ENCODE peak calls at places on chromosomes 1 and 21, in four cellular contexts. O is T-cell, V is Caco-2, K is esophagus squamous epithelium. F is an unnamed sample.

GRCh38 chr1:210653771-210654170 is 325.1 kb downstream of the HHAT start:
- DNase-seq in O (no peak), V (no peak), K (no peak), F (no peak)

GRCh38 chr1:94646151-94646643 is 104.6 kb upstream of the F3 start:
- DNase-seq in O (no peak), V (no peak), K (no peak), F (no peak)

GRCh38 chr1:6035265-6035664 is 10.4 kb upstream of the KCNAB2 start:
- DNase-seq in O (no peak), V (no peak), K (no peak), F (no peak)

GRCh38 chr1:38558055-38558454 is 301.5 kb downstream of the RRAGC start:
- DNase-seq in O (no peak), V (no peak), K (no peak), F (no peak)

GRCh38 chr1:66867501-66867900 is 57.2 kb downstream of the DNAI4 start:
- DNase-seq in O (no peak), V (no peak), K (no peak), F (no peak)

GRCh38 chr1:64010316-64010715 is 193.1 kb upstream of the UBE2U start:
- DNase-seq in O (no peak), V (no peak), K (no peak), F (no peak)

GRCh38 chr1:100622037-100622436 is 84.1 kb downstream of the GPR88 start:
- DNase-seq in O (no peak), V (no peak), K (no peak), F (no peak)

GRCh38 chr1:16115468-16116363 is 40.2 kb downstream of the EPHA2 start:
- DNase-seq in O (no peak), V (no peak), K (no peak), F (no peak)

GRCh38 chr21:15005391-15005790 is 59.4 kb downstream of the NRIP1 start:
- DNase-seq in O (peak), V (no peak), K (no peak), F (no peak)

GRCh38 chr1:41404308-41404755 is 43.1 kb downstream of the FOXO6 start:
- DNase-seq in O (peak), V (no peak), K (no peak), F (no peak)

GRCh38 chr1:178360421-178360820 is 136.3 kb downstream of the CLEC20A start:
- DNase-seq in O (no peak), V (no peak), K (no peak), F (no peak)

GRCh38 chr1:40919475-40920011 is 57.4 kb upstream of the CITED4 start:
- DNase-seq in O (no peak), V (no peak), K (no peak), F (no peak)

GRCh38 chr1:41053324-41053723 is 31.8 kb upstream of the SLFNL1 start:
- DNase-seq in O (no peak), V (no peak), K (no peak), F (no peak)

GRCh38 chr1:196312739-196313138 is 295.5 kb downstream of the KCNT2 start:
- DNase-seq in O (no peak), V (no peak), K (no peak), F (no peak)

GRCh38 chr1:116330342-116330652 is 42.7 kb upstream of the ATP1A1 start:
- DNase-seq in O (no peak), V (no peak), K (no peak), F (no peak)

GRCh38 chr1:62370594-62370993 is 51.4 kb upstream of the KANK4 start:
- DNase-seq in O (no peak), V (no peak), K (no peak), F (no peak)

GRCh38 chr1:66464802-66465201 is 69.2 kb upstream of the SGIP1 start:
- DNase-seq in O (no peak), V (no peak), K (no peak), F (no peak)

GRCh38 chr1:11782127-11782708 is 20.2 kb downstream of the C1orf167 start:
- DNase-seq in O (no peak), V (no peak), K (no peak), F (no peak)

GRCh38 chr1:208224192-208224713 is 19.9 kb downstream of the PLXNA2 start:
- DNase-seq in O (no peak), V (no peak), K (no peak), F (no peak)

GRCh38 chr1:24562625-24563024 is 6.7 kb downstream of the NCMAP start:
- DNase-seq in O (no peak), V (no peak), K (no peak), F (peak)

GRCh38 chr1:59701376-59701775 is 113.4 kb upstream of the HOOK1 start:
- DNase-seq in O (no peak), V (no peak), K (no peak), F (no peak)

GRCh38 chr1:103218821-103219220 is 110.5 kb upstream of the COL11A1 start:
- DNase-seq in O (no peak), V (no peak), K (no peak), F (no peak)

GRCh38 chr1:244154882-244155531 is 103.9 kb downstream of the ZBTB18 start:
- DNase-seq in O (no peak), V (no peak), K (no peak), F (no peak)

GRCh38 chr1:58964880-58965279 is 181.0 kb upstream of the JUN start:
- DNase-seq in O (no peak), V (peak), K (no peak), F (no peak)

GRCh38 chr1:243415663-243416365 is 160.0 kb downstream of the SDCCAG8 start:
- DNase-seq in O (no peak), V (no peak), K (no peak), F (no peak)

GRCh38 chr1:225480825-225481434 is 53.1 kb upstream of the LBR start:
- DNase-seq in O (peak), V (peak), K (no peak), F (no peak)

GRCh38 chr21:45073301-45074047 is 906 bp upstream of the ADARB1 start:
- DNase-seq in O (no peak), V (peak), K (no peak), F (no peak)

GRCh38 chr1:28170036-28170596 is 6.4 kb downstream of the PTAFR start:
- DNase-seq in O (no peak), V (no peak), K (no peak), F (no peak)

GRCh38 chr1:59903136-59903754 is 23.3 kb downstream of the CYP2J2 start:
- DNase-seq in O (no peak), V (no peak), K (no peak), F (no peak)

GRCh38 chr1:3903141-3904005 is 3.3 kb upstream of the C1orf174 start:
- DNase-seq in O (no peak), V (no peak), K (no peak), F (no peak)

GRCh38 chr1:114720492-114720891 is 3.9 kb upstream of the NRAS start:
- DNase-seq in O (no peak), V (no peak), K (no peak), F (no peak)

GRCh38 chr21:36783612-36784383 is 84.9 kb downstream of the SIM2 start:
- DNase-seq in O (no peak), V (peak), K (no peak), F (no peak)

GRCh38 chr1:212291505-212292134 is 6.4 kb downstream of the PPP2R5A start:
- DNase-seq in O (peak), V (no peak), K (no peak), F (peak)

F was measured in SK-N-MC.